ENCODE peak calls at places on chromosomes 1 and 21, in four cellular contexts. Q, S, I and V are unnamed samples.

GRCh38 chr1:40709100-40709801 is 17.7 kb downstream of the NFYC start:
- DNase-seq in Q (peak), S (peak), I (peak), V (peak)

GRCh38 chr1:219399446-219399845 is 213.5 kb downstream of the ZC3H11B start:
- DNase-seq in Q (no peak), S (no peak), I (no peak), V (no peak)

GRCh38 chr1:224181453-224181810 is 1.6 kb upstream of the DEGS1 start:
- DNase-seq in Q (no peak), S (no peak), I (no peak), V (no peak)

GRCh38 chr1:85259866-85260345 is 444 bp upstream of the C1orf52 start:
- DNase-seq in Q (no peak), S (no peak), I (no peak), V (no peak)

GRCh38 chr1:45836451-45836850 is 33.0 kb downstream of the MAST2 start:
- DNase-seq in Q (no peak), S (no peak), I (no peak), V (no peak)

GRCh38 chr1:218171302-218171893 is 113.7 kb upstream of the RRP15 start:
- DNase-seq in Q (no peak), S (no peak), I (no peak), V (no peak)

GRCh38 chr1:201648066-201648910 is 109.4 kb downstream of the NAV1 start:
- DNase-seq in Q (peak), S (peak), I (peak), V (peak)

GRCh38 chr1:169312084-169312954 is 55.3 kb downstream of the NME7 start:
- DNase-seq in Q (no peak), S (peak), I (no peak), V (peak)

GRCh38 chr1:227728059-227728891 is 6.8 kb downstream of the JMJD4 start:
- DNase-seq in Q (peak), S (peak), I (peak), V (peak)

GRCh38 chr1:888297-888696 is 35.4 kb upstream of the SAMD11 start:
- DNase-seq in Q (no peak), S (no peak), I (no peak), V (no peak)

GRCh38 chr21:31514598-31514997 is 144.9 kb upstream of the SOD1 start:
- DNase-seq in Q (no peak), S (no peak), I (no peak), V (no peak)

GRCh38 chr21:31511258-31511657 is 148.2 kb upstream of the SOD1 start:
- DNase-seq in Q (no peak), S (no peak), I (no peak), V (no peak)

GRCh38 chr21:31505975-31506374 is 153.5 kb upstream of the SOD1 start:
- DNase-seq in Q (no peak), S (no peak), I (no peak), V (no peak)

GRCh38 chr21:31503939-31504338 is 155.6 kb upstream of the SOD1 start:
- DNase-seq in Q (no peak), S (no peak), I (no peak), V (no peak)

DNA sequence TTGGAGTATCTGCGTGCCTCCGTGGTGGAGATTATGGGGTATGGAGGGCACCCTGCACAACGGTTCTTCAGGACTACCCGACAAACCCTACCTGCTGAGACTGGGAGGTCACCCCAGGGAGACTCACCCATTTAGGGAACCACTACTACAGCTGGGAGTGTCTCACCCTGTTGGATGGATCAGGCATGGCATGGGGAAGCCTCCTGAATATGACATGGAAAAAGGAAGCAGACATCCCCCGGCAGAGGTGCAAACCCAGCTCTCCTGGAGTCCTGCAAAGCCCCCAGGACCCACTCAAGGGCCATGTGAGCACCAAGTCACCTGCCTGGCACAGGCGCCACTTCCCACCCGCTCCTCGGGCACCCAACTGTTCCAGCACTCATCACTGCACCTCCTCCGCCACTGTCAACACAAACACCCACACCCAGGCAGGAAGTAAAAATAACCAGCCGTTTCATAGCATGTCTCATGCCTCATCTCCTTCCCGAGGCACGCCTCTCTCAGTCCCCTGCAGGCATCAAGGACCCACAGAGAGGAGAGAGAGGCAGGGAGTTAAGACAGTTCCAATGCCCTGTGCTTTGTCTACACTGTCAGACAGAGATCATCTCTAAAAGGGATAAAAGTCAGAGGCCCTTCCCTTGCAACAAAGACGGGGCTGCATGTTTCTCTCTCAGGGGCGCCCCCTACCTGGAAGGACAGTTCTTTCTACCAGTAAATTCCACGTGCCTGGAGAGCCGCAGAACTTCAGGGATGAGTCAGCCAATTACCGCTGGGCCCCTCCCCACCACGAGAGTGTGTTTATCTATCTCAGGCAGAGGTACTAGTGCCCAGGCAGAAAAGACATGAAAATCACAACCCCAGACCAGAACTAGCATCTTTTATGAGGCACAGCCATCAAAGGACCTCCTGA is 150.1 kb upstream of the SOD1 start:
- DNase-seq in Q (no peak), S (peak), I (peak), V (peak)
- TF ChIP-seq CTCF in Q (no peak), S (peak), I (no peak), V (no peak)

GRCh38 chr1:178282949-178283367 is 189.1 kb downstream of the RASAL2 start:
- DNase-seq in Q (no peak), S (no peak), I (no peak), V (no peak)

GRCh38 chr1:178283409-178283808 is 189.5 kb downstream of the RASAL2 start:
- DNase-seq in Q (no peak), S (no peak), I (no peak), V (no peak)

GRCh38 chr1:178278135-178278534 is 184.2 kb downstream of the RASAL2 start:
- DNase-seq in Q (no peak), S (no peak), I (no peak), V (no peak)

GRCh38 chr1:178279287-178279686 is 185.4 kb downstream of the RASAL2 start:
- DNase-seq in Q (no peak), S (no peak), I (no peak), V (no peak)

GRCh38 chr1:178284059-178284458 is 190.2 kb downstream of the RASAL2 start:
- DNase-seq in Q (no peak), S (no peak), I (no peak), V (no peak)
- TF ChIP-seq CTCF in Q (no peak), S (no peak), I (no peak), V (no peak)

GRCh38 chr1:161132410-161133219 is at the start of gene DEDD:
- DNase-seq in Q (peak), S (peak), I (peak), V (peak)
- TF ChIP-seq CTCF in Q (no peak), S (peak), I (peak), V (no peak)

GRCh38 chr1:55050283-55050682 is 10.9 kb downstream of the PCSK9 start:
- DNase-seq in Q (no peak), S (no peak), I (no peak), V (no peak)

GRCh38 chr1:55048453-55049270 is 9.3 kb downstream of the PCSK9 start:
- DNase-seq in Q (no peak), S (no peak), I (no peak), V (no peak)

GRCh38 chr1:55051169-55051568 is 11.8 kb downstream of the PCSK9 start:
- DNase-seq in Q (no peak), S (no peak), I (no peak), V (no peak)

GRCh38 chr1:55049914-55050278 is 10.5 kb downstream of the PCSK9 start:
- DNase-seq in Q (no peak), S (no peak), I (no peak), V (no peak)

GRCh38 chr1:55049271-55049913 is 10.0 kb downstream of the PCSK9 start:
- DNase-seq in Q (no peak), S (no peak), I (no peak), V (no peak)
- TF ChIP-seq CTCF in Q (no peak), S (no peak), I (no peak), V (no peak)

DNA sequence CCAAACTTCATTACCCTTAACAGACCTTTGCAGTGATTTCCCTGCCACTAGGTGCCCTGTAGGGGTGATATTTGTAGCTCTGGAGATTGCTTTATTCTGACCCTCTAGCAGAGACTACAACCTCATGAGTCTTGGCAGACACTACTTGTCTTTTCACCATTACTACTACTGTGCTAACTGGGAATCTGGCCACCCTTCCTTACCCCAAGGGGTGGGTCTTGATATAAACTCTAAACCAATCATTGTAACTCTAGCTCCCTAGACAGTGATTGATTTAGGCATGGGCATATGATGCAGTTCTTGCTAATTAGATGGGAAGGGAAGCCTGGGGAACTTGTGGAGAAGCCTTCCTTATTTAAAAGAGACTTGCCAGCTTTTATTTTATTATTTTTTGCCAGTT is 3.9 kb downstream of the KPNA6 start:
- DNase-seq in Q (no peak), S (no peak), I (no peak), V (no peak)
- TF ChIP-seq CTCF in Q (no peak), S (no peak), I (no peak), V (no peak)

DNA sequence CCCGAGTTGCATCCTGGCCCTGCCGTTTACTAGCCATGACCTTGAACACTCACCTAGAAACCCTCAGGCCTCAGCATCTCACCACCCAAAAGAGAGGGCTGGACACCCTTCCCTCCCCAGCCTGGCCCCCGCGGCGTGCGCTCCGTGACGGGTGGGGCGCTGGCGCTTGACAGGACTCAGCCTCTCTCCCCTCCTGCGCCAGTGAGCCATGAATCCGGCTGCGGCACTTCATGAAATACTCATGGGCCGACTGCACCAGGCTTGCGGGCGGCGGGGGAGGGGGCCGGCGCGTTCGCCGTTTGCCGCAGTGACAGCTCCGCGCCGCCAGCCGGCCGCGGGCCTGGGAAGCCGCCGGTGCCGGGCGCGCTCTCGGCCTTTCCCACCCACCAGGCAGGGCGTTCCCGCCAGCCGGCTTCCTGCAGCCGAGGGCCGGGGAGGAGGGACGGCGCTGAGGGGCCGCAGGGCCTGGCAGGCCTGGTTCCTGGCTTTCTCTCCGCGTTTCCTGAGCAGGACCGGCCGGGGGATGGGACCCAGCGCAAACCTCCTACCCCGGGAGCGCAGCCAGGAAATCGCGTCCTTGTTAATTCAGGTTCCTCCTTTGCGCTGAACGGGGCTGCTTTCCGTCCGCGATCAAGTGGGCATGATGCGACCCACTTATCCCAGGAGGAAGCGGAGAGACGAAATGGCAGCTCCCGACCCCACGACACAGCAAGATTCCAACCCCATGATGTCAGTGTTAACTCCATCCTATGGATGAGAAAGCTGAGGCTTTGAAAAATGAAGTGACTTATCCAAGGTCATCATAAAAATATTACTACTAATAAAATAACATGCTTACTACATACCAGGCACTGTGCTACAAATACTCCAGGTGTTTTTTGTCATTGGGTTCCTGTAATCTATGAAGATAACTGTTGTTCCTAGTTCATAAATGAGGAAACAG is 9.1 kb upstream of the LUZP1 start:
- DNase-seq in Q (peak), S (peak), I (peak), V (peak)
- TF ChIP-seq CTCF in Q (no peak), S (no peak), I (peak), V (peak)